ENCODE peak calls at places on chromosomes 7 and 10, in seven cellular contexts. A is hepatic stellate cell; N is activated CD4-positive, alpha-beta T cell treated with anti-CD3 and anti-CD28 coated beads, Interleukin-2, amount 10 ng/mL, durations not matched to agents 7 days and 5 days; R is type B pancreatic cell; J is stimulated activated CD4-positive, alpha-beta T cell treated with anti-CD3 and anti-CD28 coated beads, Interleukin-15, amount 100 ng/mL, for 1 hour; P is left cardiac atrium; B is mammary epithelial cell. E is an unnamed sample.

GRCh38 chr7:26700893-26701292 is 163.5 kb downstream of the SKAP2 start:
- DNase-seq in R (no peak), A (no peak), N (no peak), J (no peak), P (no peak), B (no peak), E (no peak)

GRCh38 chr10:7896297-7896696 is 78.0 kb downstream of the TAF3 start:
- DNase-seq in N (no peak), A (no peak), P (no peak), J (no peak), B (no peak), R (no peak), E (no peak)

GRCh38 chr10:5975641-5976473 is 1.5 kb downstream of the IL15RA start:
- DNase-seq in A (no peak), N (peak), P (peak), R (no peak), B (no peak), J (no peak), E (no peak)

GRCh38 chr7:157558061-157558460 is 221.3 kb downstream of the DNAJB6 start:
- DNase-seq in A (no peak), J (no peak), N (no peak), P (no peak), R (no peak), B (no peak), E (peak)

GRCh38 chr10:102020938-102021337 is 35.0 kb downstream of the ARMH3 start:
- DNase-seq in N (peak), R (no peak), P (no peak), B (no peak), J (no peak), A (no peak), E (no peak)

GRCh38 chr7:8214162-8214897 is 47.6 kb downstream of the ICA1 start:
- DNase-seq in P (no peak), J (no peak), N (no peak), B (peak), A (no peak), R (no peak), E (no peak)

GRCh38 chr7:100003711-100004661 is 11.4 kb upstream of the ZKSCAN1 start:
- DNase-seq in A (no peak), B (no peak), J (no peak), P (no peak), R (no peak), N (no peak), E (no peak)

GRCh38 chr10:102657984-102658724 is 13.9 kb downstream of the TRIM8 start:
- DNase-seq in B (no peak), P (no peak), J (no peak), R (no peak), N (no peak), A (no peak), E (no peak)

GRCh38 chr10:119348516-119349240 is 141.3 kb downstream of the GRK5 start:
- DNase-seq in J (no peak), N (no peak), R (no peak), A (no peak), B (no peak), P (peak), E (no peak)

GRCh38 chr7:29588900-29589696 is 25.5 kb downstream of the PRR15 start:
- DNase-seq in B (no peak), N (peak), A (peak), R (no peak), P (no peak), J (no peak), E (no peak)

GRCh38 chr10:3853016-3853415 is 68.0 kb upstream of the KLF6 start:
- DNase-seq in A (no peak), P (no peak), R (no peak), J (no peak), B (no peak), N (no peak), E (no peak)

GRCh38 chr7:2520808-2521146 is 1.2 kb downstream of the LFNG start:
- DNase-seq in J (no peak), A (no peak), P (no peak), B (no peak), R (no peak), N (peak), E (no peak)

GRCh38 chr7:111029574-111030357 is 61.2 kb upstream of the LRRN3 start:
- DNase-seq in B (no peak), A (no peak), R (no peak), P (peak), J (no peak), N (peak), E (no peak)

GRCh38 chr7:117730404-117730803 is 142.8 kb downstream of the CTTNBP2 start:
- DNase-seq in P (no peak), B (no peak), N (no peak), R (no peak), A (no peak), J (no peak), E (no peak)

GRCh38 chr10:74889662-74889998 is 63.2 kb downstream of the KAT6B start:
- DNase-seq in J (no peak), A (no peak), P (no peak), R (no peak), N (no peak), B (no peak), E (no peak)